ENCODE peak calls at places on chromosomes 6 and 20, in nine cellular contexts. U, X, P, Y, J, I, D, V and C are unnamed samples.

GRCh38 chr20:35901678-35902544 is 52.4 kb downstream of the SCAND1 start:
- DNase-seq in J (no peak), I (no peak), V (no peak), Y (no peak), D (no peak), U (no peak), X (no peak), P (peak), C (no peak)

GRCh38 chr6:16316741-16317251 is 78.4 kb downstream of the GMPR start:
- DNase-seq in X (no peak), Y (no peak), V (no peak), I (no peak), J (no peak), P (no peak), U (peak), D (no peak), C (no peak)

GRCh38 chr6:42084889-42085288 is 34.6 kb downstream of the TAF8 start:
- DNase-seq in J (no peak), D (no peak), U (no peak), P (no peak), I (no peak), V (no peak), X (no peak), Y (no peak), C (no peak)

GRCh38 chr20:43925786-43926185 is 11.1 kb downstream of the TOX2 start:
- DNase-seq in Y (no peak), V (no peak), I (peak), P (peak), U (no peak), X (no peak), J (no peak), D (no peak), C (no peak)

GRCh38 chr6:38404900-38405556 is 234.7 kb downstream of the BTBD9 start:
- DNase-seq in V (no peak), P (no peak), J (no peak), D (no peak), I (no peak), Y (no peak), X (no peak), U (no peak), C (no peak)

GRCh38 chr6:41428995-41429417 is 93.6 kb downstream of the NCR2 start:
- DNase-seq in V (peak), D (peak), X (no peak), P (no peak), J (no peak), I (no peak), Y (no peak), U (peak), C (peak)

GRCh38 chr20:48489046-48489463 is 338.7 kb downstream of the PREX1 start:
- DNase-seq in D (no peak), J (no peak), V (no peak), U (no peak), Y (no peak), P (no peak), X (no peak), I (no peak), C (no peak)

GRCh38 chr20:50844430-50845100 is 49.7 kb downstream of the BCAS4 start:
- DNase-seq in Y (peak), I (peak), U (no peak), X (no peak), J (peak), V (no peak), P (no peak), D (no peak), C (peak)

GRCh38 chr6:38248500-38249234 is 391.1 kb downstream of the BTBD9 start:
- DNase-seq in D (no peak), U (no peak), P (no peak), Y (no peak), I (no peak), V (no peak), X (no peak), J (no peak), C (no peak)

GRCh38 chr6:151004415-151005024 is 139.0 kb downstream of the MTHFD1L start:
- DNase-seq in V (no peak), P (peak), I (no peak), J (no peak), X (no peak), D (no peak), U (no peak), Y (no peak), C (no peak)

GRCh38 chr20:60219984-60220540 is 261.8 kb downstream of the CDH26 start:
- DNase-seq in D (no peak), J (no peak), I (no peak), Y (no peak), P (no peak), U (no peak), X (no peak), V (no peak), C (no peak)

GRCh38 chr6:151008425-151008824 is 142.9 kb downstream of the MTHFD1L start:
- DNase-seq in P (no peak), D (no peak), U (no peak), Y (no peak), X (no peak), J (no peak), I (no peak), V (no peak), C (no peak)

GRCh38 chr6:159117541-159117940 is 51.7 kb upstream of the FNDC1 start:
- DNase-seq in X (no peak), I (no peak), J (no peak), V (no peak), Y (no peak), U (no peak), D (no peak), P (no peak), C (no peak)

GRCh38 chr6:129543981-129544380 is 166.0 kb downstream of the ARHGAP18 start:
- DNase-seq in X (no peak), I (no peak), V (no peak), P (no peak), J (no peak), Y (no peak), U (no peak), D (no peak), C (no peak)

GRCh38 chr6:15894973-15895858 is 232.4 kb upstream of the DTNBP1 start:
- DNase-seq in X (no peak), V (no peak), U (peak), D (no peak), J (no peak), Y (no peak), I (no peak), P (no peak), C (no peak)

GRCh38 chr6:167056370-167056769 is 57.2 kb downstream of the CEP43 start:
- DNase-seq in X (no peak), D (no peak), J (no peak), P (no peak), Y (no peak), V (no peak), I (peak), U (no peak), C (peak)

GRCh38 chr20:38499366-38499765 is 26.7 kb downstream of the RALGAPB start:
- DNase-seq in U (no peak), X (no peak), V (no peak), P (no peak), J (no peak), Y (no peak), I (no peak), D (no peak), C (no peak)

GRCh38 chr6:139577124-139577800 is 202.8 kb upstream of the CITED2 start:
- DNase-seq in P (no peak), U (no peak), J (no peak), V (no peak), Y (no peak), I (no peak), D (no peak), X (no peak), C (no peak)

GRCh38 chr20:57676517-57677322 is 33.1 kb downstream of the PMEPA1 start:
- DNase-seq in U (no peak), J (no peak), I (no peak), Y (no peak), V (no peak), X (no peak), P (no peak), D (no peak), C (no peak)

GRCh38 chr6:41581381-41581991 is 35.3 kb downstream of the FOXP4 start:
- DNase-seq in V (no peak), D (no peak), J (no peak), Y (peak), P (peak), X (no peak), U (no peak), I (no peak), C (no peak)

GRCh38 chr6:134949927-134950326 is at the start of gene ALDH8A1:
- DNase-seq in V (no peak), X (no peak), P (no peak), Y (no peak), D (no peak), U (peak), I (no peak), J (no peak), C (no peak)

GRCh38 chr20:46021361-46022359 is 7.4 kb upstream of the SLC12A5 start:
- DNase-seq in U (peak), D (no peak), I (peak), J (no peak), V (no peak), Y (no peak), P (no peak), X (peak), C (no peak)

GRCh38 chr20:58546756-58547526 is 31.7 kb upstream of the APCDD1L start:
- DNase-seq in D (no peak), U (peak), V (no peak), J (no peak), I (no peak), P (no peak), X (no peak), Y (no peak), C (no peak)

GRCh38 chr20:50353289-50353961 is 156.8 kb upstream of the PTPN1 start:
- DNase-seq in P (no peak), V (no peak), D (no peak), U (no peak), J (no peak), I (no peak), X (no peak), Y (no peak), C (no peak)

GRCh38 chr6:1388081-1388926 is 1.1 kb upstream of the FOXF2 start:
- DNase-seq in X (no peak), J (no peak), Y (no peak), U (peak), D (no peak), V (no peak), P (no peak), I (no peak), C (no peak)

GRCh38 chr6:42224222-42225042 is 6.8 kb upstream of the MRPS10 start:
- DNase-seq in I (no peak), Y (no peak), U (no peak), J (no peak), V (no peak), P (peak), D (no peak), X (no peak), C (peak)

GRCh38 chr6:43299338-43300293 is 1.6 kb downstream of the SLC22A7 start:
- DNase-seq in Y (no peak), U (peak), P (no peak), I (no peak), V (no peak), D (no peak), X (no peak), J (no peak), C (no peak)

GRCh38 chr6:121540210-121540609 is 104.8 kb downstream of the GJA1 start:
- DNase-seq in D (no peak), Y (no peak), I (no peak), P (no peak), U (no peak), X (no peak), V (no peak), J (no peak), C (no peak)